ENCODE peak calls at places on chromosomes 5 and 9, in five cellular contexts. One of them, this sample, is unnamed.

GRCh38 chr5:6713274-6714181 is at the start of gene TENT4A:
- DNase-seq in tibial nerve: no peak
- DNase-seq in upper lobe of right lung: peak; percentile 75
- DNase-seq in activated B cell treated with CpG ODN at 0.5 μM for 24 hours: no peak
- DNase-seq in mammary epithelial cell: no peak
- DNase-seq in this sample: no peak

GRCh38 chr9:120931278-120932085 is 4.9 kb upstream of the TRAF1 start:
- DNase-seq in tibial nerve: no peak
- DNase-seq in upper lobe of right lung: no peak
- DNase-seq in activated B cell treated with CpG ODN at 0.5 μM for 24 hours: peak; percentile 50
- DNase-seq in mammary epithelial cell: peak; percentile 74
- DNase-seq in this sample: no peak

GRCh38 chr5:67244345-67244793 is 47.8 kb upstream of the CD180 start:
- DNase-seq in tibial nerve: no peak
- DNase-seq in upper lobe of right lung: no peak
- DNase-seq in activated B cell treated with CpG ODN at 0.5 μM for 24 hours: no peak
- DNase-seq in mammary epithelial cell: no peak
- DNase-seq in this sample: no peak

GRCh38 chr5:167688731-167689130 is 602.7 kb upstream of the WWC1 start:
- DNase-seq in tibial nerve: no peak
- DNase-seq in upper lobe of right lung: no peak
- DNase-seq in activated B cell treated with CpG ODN at 0.5 μM for 24 hours: no peak
- DNase-seq in mammary epithelial cell: peak; percentile 27
- DNase-seq in this sample: no peak

GRCh38 chr5:149886697-149887470 is 57.7 kb downstream of the PDE6A start:
- DNase-seq in tibial nerve: no peak
- DNase-seq in upper lobe of right lung: no peak
- DNase-seq in activated B cell treated with CpG ODN at 0.5 μM for 24 hours: no peak
- DNase-seq in mammary epithelial cell: peak; percentile 20
- DNase-seq in this sample: no peak

GRCh38 chr9:4333231-4333740 is 33.4 kb upstream of the GLIS3 start:
- DNase-seq in tibial nerve: no peak
- DNase-seq in upper lobe of right lung: no peak
- DNase-seq in activated B cell treated with CpG ODN at 0.5 μM for 24 hours: no peak
- DNase-seq in mammary epithelial cell: no peak
- DNase-seq in this sample: no peak

GRCh38 chr9:134035041-134036039 is 10.1 kb downstream of the BRD3OS start:
- DNase-seq in tibial nerve: no peak
- DNase-seq in upper lobe of right lung: peak; percentile 58
- DNase-seq in activated B cell treated with CpG ODN at 0.5 μM for 24 hours: no peak
- DNase-seq in mammary epithelial cell: no peak
- DNase-seq in this sample: no peak

GRCh38 chr9:113614843-113615648 is 151.5 kb downstream of the RGS3 start:
- DNase-seq in tibial nerve: peak; percentile 45
- DNase-seq in upper lobe of right lung: peak; percentile 67
- DNase-seq in activated B cell treated with CpG ODN at 0.5 μM for 24 hours: no peak
- DNase-seq in mammary epithelial cell: no peak
- DNase-seq in this sample: no peak

GRCh38 chr9:115234094-115234493 is 116.1 kb upstream of the TNC start:
- DNase-seq in tibial nerve: no peak
- DNase-seq in upper lobe of right lung: no peak
- DNase-seq in activated B cell treated with CpG ODN at 0.5 μM for 24 hours: no peak
- DNase-seq in mammary epithelial cell: peak; percentile 97
- DNase-seq in this sample: no peak

GRCh38 chr5:126920291-126920690 is 110.1 kb downstream of the MARCHF3 start:
- DNase-seq in tibial nerve: no peak
- DNase-seq in upper lobe of right lung: no peak
- DNase-seq in activated B cell treated with CpG ODN at 0.5 μM for 24 hours: no peak
- DNase-seq in mammary epithelial cell: no peak
- DNase-seq in this sample: no peak

GRCh38 chr9:13322828-13323550 is 43.5 kb upstream of the MPDZ start:
- DNase-seq in tibial nerve: no peak
- DNase-seq in upper lobe of right lung: no peak
- DNase-seq in activated B cell treated with CpG ODN at 0.5 μM for 24 hours: no peak
- DNase-seq in mammary epithelial cell: peak; percentile 8
- DNase-seq in this sample: no peak

DNA sequence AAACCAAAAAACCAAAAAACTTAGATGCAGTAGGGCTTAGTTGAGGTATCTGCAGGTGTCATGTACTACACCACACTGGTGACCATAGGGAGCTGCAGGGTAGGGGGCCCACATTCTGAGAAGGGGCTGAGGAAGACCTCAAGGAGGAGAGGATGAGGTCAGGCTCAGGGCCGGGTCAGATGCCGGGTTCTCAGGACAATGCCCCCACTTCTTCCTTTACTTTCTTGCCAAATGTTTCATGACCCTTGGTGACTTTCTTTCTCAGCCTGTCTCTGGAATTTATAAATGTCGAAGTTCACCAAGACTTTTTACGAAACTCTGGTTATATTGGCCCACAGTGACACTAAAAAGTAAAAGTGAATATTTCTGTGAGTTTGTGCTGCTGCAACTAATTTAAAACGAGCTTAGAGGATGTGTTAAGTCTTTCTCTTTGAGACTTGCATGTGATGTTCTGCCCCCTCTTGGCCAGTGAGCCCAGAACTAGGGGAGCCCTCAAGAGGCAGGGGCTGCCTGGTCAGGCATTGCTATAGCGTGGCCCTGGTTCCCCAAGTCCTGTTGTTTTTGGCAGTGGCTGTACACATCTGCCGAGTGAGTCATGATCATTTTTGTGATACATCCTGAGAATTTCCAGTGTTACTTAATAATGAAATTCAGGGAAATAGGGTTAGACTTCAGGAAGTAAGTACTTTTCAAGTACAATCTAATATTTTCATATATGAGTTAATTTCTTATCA is 11.2 kb downstream of the ACO1 start:
- DNase-seq in tibial nerve: peak; percentile 51
- DNase-seq in upper lobe of right lung: no peak
- DNase-seq in activated B cell treated with CpG ODN at 0.5 μM for 24 hours: no peak
- DNase-seq in mammary epithelial cell: peak; percentile 88
- DNase-seq in this sample: no peak
- TF ChIP-seq CTCF in tibial nerve: no peak
- TF ChIP-seq CTCF in upper lobe of right lung: peak; percentile 11
- TF ChIP-seq CTCF in activated B cell treated with CpG ODN at 0.5 μM for 24 hours: no peak
- TF ChIP-seq CTCF in mammary epithelial cell: no peak
- TF ChIP-seq CTCF in this sample: no peak

DNA sequence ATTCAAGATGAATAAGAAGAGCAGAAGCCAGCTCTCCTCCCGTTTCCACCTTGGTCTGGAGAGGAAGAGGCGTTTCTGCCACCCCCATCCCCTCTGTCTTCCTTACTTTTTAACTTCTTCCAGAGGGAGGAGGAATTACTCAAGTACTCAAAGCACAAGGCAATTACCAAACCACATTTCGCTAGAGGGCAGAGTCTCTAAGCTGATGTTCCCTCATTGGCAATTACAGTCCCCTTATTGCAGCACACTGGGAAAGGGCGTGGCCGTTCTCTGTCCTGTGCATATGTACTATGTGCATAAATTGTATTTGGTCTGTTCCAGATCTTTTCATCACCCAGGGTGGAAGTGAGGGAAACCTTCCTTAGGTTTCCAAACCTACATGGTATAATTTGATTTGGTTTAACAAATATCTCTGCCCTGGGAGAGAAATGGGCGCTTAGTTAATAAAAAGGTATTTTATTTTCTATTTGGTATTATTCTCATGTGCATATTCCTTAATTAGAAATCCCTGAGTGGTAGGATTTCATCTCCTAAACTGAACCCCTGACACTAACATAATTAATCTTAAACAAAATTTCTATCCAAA is 29.8 kb upstream of the ALDOB start:
- DNase-seq in tibial nerve: no peak
- DNase-seq in upper lobe of right lung: no peak
- DNase-seq in activated B cell treated with CpG ODN at 0.5 μM for 24 hours: no peak
- DNase-seq in mammary epithelial cell: peak; percentile 74
- DNase-seq in this sample: no peak
- TF ChIP-seq CTCF in tibial nerve: peak; percentile 28
- TF ChIP-seq CTCF in upper lobe of right lung: peak; percentile 42
- TF ChIP-seq CTCF in activated B cell treated with CpG ODN at 0.5 μM for 24 hours: no peak
- TF ChIP-seq CTCF in mammary epithelial cell: peak; percentile 34
- TF ChIP-seq CTCF in this sample: no peak

DNA sequence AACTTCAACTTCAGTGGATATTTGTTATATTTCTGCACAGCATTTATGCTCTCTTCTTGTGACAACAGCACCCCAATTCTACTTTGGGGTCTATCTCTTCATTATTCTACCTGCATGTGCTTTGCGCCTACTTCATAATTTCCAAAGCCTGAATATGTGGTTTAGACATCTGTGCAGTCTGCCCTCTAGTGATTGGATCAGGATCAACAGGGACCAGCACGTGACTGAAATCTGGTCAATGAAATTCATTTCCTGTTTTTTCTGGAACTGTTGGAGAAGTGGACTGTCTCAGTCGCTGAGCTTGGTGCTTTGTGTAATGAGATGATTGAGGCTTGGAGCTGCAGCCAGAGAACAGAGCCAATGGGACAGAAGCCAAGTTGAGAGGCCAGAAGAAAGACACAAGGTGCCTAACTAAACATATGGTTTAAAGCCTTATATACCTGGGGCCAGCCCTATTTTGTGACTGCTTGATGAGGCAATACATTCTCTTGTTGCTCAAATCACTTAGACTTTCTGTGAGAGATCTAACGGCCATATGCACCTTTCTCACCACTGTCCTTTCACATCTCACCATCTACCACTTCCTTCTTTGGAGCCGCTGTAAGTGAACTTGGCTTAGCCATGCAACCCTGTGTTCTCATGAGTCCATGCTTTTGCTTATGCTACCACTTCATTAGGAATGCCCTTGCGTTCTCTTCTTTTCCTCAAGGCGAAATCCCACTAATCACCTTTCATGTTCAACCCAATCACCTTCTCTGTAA is 68.8 kb upstream of the PPP2R2B start:
- DNase-seq in tibial nerve: no peak
- DNase-seq in upper lobe of right lung: no peak
- DNase-seq in activated B cell treated with CpG ODN at 0.5 μM for 24 hours: no peak
- DNase-seq in mammary epithelial cell: peak; percentile 11
- DNase-seq in this sample: peak; percentile 11
- TF ChIP-seq CTCF in tibial nerve: no peak
- TF ChIP-seq CTCF in upper lobe of right lung: peak; percentile 14
- TF ChIP-seq CTCF in activated B cell treated with CpG ODN at 0.5 μM for 24 hours: no peak
- TF ChIP-seq CTCF in mammary epithelial cell: peak; percentile 51
- TF ChIP-seq CTCF in this sample: peak; percentile 62

DNA sequence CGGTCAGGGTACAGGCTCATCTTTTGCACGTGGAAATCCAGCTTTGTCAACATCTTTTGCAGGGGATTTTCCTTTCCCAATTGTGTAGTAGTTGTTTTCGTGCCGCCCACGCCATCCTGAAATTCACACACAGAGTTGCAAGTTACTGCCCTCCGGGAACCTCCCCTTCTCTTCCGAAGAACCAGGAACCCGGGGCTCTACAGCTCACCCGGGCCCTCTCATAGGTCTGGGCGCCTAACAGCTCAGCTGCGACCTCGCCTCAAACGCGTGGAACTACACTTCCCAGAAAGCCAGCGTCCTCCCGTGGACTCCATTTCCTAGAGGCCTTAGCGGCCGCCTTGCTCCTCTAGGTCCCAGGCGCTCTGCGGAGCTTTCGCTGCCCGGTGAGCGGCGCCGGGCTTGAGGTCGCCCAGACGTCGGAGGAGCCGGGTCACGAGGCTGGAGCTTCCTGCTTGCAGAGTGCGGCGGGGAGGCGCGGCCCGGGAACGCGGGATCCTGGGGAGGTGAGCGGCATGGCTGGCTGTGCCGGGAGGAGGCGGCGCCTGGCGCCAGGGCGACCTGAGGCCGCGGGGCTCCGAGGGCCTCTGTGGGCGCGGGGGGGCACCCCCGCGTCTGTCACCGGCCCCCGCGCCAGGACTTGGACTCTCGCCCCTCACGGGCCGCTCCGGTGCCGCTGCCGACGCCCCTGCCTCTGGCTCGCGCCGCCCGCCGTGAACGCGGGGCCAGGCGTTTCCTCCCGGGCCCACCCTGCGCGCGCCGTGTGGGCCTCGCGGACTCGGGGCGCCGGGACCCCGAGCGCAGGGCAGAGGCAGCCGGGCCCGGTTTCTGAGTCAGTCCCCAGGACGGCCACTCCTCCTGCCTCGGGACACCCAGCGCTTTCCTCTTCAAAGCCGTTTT is at the start of gene ZNF354B:
- DNase-seq in tibial nerve: peak; percentile 71
- DNase-seq in upper lobe of right lung: peak; percentile 96
- DNase-seq in activated B cell treated with CpG ODN at 0.5 μM for 24 hours: peak; percentile 73
- DNase-seq in mammary epithelial cell: peak; percentile 91
- DNase-seq in this sample: peak; percentile 76
- TF ChIP-seq CTCF in tibial nerve: peak; percentile 27
- TF ChIP-seq CTCF in upper lobe of right lung: peak; percentile 30
- TF ChIP-seq CTCF in activated B cell treated with CpG ODN at 0.5 μM for 24 hours: no peak
- TF ChIP-seq CTCF in mammary epithelial cell: no peak
- TF ChIP-seq CTCF in this sample: no peak

GRCh38 chr5:165460911-165461310 is 1955.5 kb downstream of the MAT2B start:
- DNase-seq in tibial nerve: no peak
- DNase-seq in upper lobe of right lung: no peak
- DNase-seq in activated B cell treated with CpG ODN at 0.5 μM for 24 hours: no peak
- DNase-seq in mammary epithelial cell: no peak
- DNase-seq in this sample: no peak

GRCh38 chr5:165459232-165459631 is 1953.8 kb downstream of the MAT2B start:
- DNase-seq in tibial nerve: no peak
- DNase-seq in upper lobe of right lung: no peak
- DNase-seq in activated B cell treated with CpG ODN at 0.5 μM for 24 hours: no peak
- DNase-seq in mammary epithelial cell: no peak
- DNase-seq in this sample: no peak

GRCh38 chr5:165457854-165458481 is 1952.5 kb downstream of the MAT2B start:
- DNase-seq in tibial nerve: no peak
- DNase-seq in upper lobe of right lung: no peak
- DNase-seq in activated B cell treated with CpG ODN at 0.5 μM for 24 hours: no peak
- DNase-seq in mammary epithelial cell: peak; percentile 33
- DNase-seq in this sample: no peak
- TF ChIP-seq CTCF in tibial nerve: no peak
- TF ChIP-seq CTCF in upper lobe of right lung: peak; percentile 55
- TF ChIP-seq CTCF in activated B cell treated with CpG ODN at 0.5 μM for 24 hours: no peak
- TF ChIP-seq CTCF in mammary epithelial cell: peak; percentile 73
- TF ChIP-seq CTCF in this sample: peak; percentile 76

This sample was measured in neural crest cell.